ENCODE peak calls at places on chromosomes 6 and 20, in eight cellular contexts. N, M, K, Q, L, U, I and R are unnamed samples.

GRCh38 chr20:34299925-34300806 is 3.0 kb downstream of the AHCY start:
- DNase-seq in N (no peak), M (no peak), K (no peak), Q (no peak), L (no peak), U (no peak), I (no peak), R (no peak)

GRCh38 chr6:127102299-127102698 is 16.2 kb upstream of the RSPO3 start:
- DNase-seq in N (no peak), M (peak; percentile 85), K (no peak), Q (no peak), L (no peak), U (no peak), I (no peak), R (no peak)

GRCh38 chr20:10319855-10320254 is 101.2 kb downstream of the SNAP25 start:
- DNase-seq in N (no peak), M (peak; percentile 51), K (no peak), Q (no peak), L (no peak), U (no peak), I (no peak), R (no peak)

GRCh38 chr6:35310265-35310831 is 12.7 kb downstream of the DEF6 start:
- DNase-seq in N (no peak), M (no peak), K (no peak), Q (no peak), L (peak; percentile 28), U (no peak), I (no peak), R (no peak)

GRCh38 chr20:32207211-32207625 is 325 bp downstream of the PLAGL2 start:
- DNase-seq in N (no peak), M (no peak), K (no peak), Q (no peak), L (peak; percentile 65), U (no peak), I (peak; percentile 13), R (no peak)

GRCh38 chr6:9583946-9584345 is 830.9 kb downstream of the TFAP2A start:
- DNase-seq in N (no peak), M (no peak), K (no peak), Q (no peak), L (no peak), U (no peak), I (no peak), R (no peak)

GRCh38 chr6:25706314-25707014 is 48.1 kb upstream of the SLC17A4 start:
- DNase-seq in N (no peak), M (no peak), K (peak; percentile 73), Q (no peak), L (no peak), U (peak; percentile 77), I (peak; percentile 74), R (no peak)

GRCh38 chr20:17610566-17611289 is 40.9 kb downstream of the DSTN start:
- DNase-seq in N (no peak), M (no peak), K (peak; percentile 70), Q (peak; percentile 70), L (peak; percentile 59), U (peak; percentile 63), I (no peak), R (peak; percentile 69)

GRCh38 chr20:62190639-62191411 is 8.0 kb downstream of the MTG2 start:
- DNase-seq in N (no peak), M (no peak), K (no peak), Q (no peak), L (no peak), U (no peak), I (no peak), R (no peak)

GRCh38 chr20:48056218-48056617 is 270.9 kb upstream of the SULF2 start:
- DNase-seq in N (no peak), M (no peak), K (no peak), Q (no peak), L (no peak), U (no peak), I (no peak), R (no peak)

GRCh38 chr6:6694825-6695710 is 106.5 kb downstream of the LY86 start:
- DNase-seq in N (peak; percentile 61), M (no peak), K (peak; percentile 85), Q (no peak), L (peak; percentile 77), U (no peak), I (no peak), R (peak; percentile 63)
- H3K27ac ChIP-seq in N (peak overlapping the region; percentile 79), M (no peak overlapping the region), K (peak overlapping the region; percentile 86), Q (peak overlapping the region; percentile 38), L (no peak overlapping the region), U (no peak overlapping the region), I (no peak overlapping the region), R (peak overlapping the region; percentile 87)

GRCh38 chr6:44321210-44321609 is 8.1 kb upstream of the AARS2 start:
- DNase-seq in N (no peak), M (no peak), K (no peak), Q (no peak), L (no peak), U (no peak), I (no peak), R (no peak)
- H3K36me3 ChIP-seq in N (no peaks in the 10 kb centered on the region), M (no peaks in the 10 kb centered on the region), K (no peaks in the 10 kb centered on the region), Q (no peaks in the 10 kb centered on the region), L (no peaks in the 10 kb centered on the region), U (no peaks in the 10 kb centered on the region), I (no peaks in the 10 kb centered on the region), R (no peaks in the 10 kb centered on the region)

GRCh38 chr6:106082735-106083398 is 3.3 kb upstream of the PRDM1 start:
- DNase-seq in N (no peak), M (peak; percentile 78), K (no peak), Q (no peak), L (no peak), U (no peak), I (no peak), R (no peak)
- H3K4me1 ChIP-seq in N (peaks cover 46% of the 10 kb centered on the region), M (peaks cover 36% of the 10 kb centered on the region), K (peaks cover 15% of the 10 kb centered on the region), Q (peaks cover 6% of the 10 kb centered on the region), L (peaks cover 30% of the 10 kb centered on the region), U (peaks cover 14% of the 10 kb centered on the region), I (peaks cover 10% of the 10 kb centered on the region), R (peaks cover 2% of the 10 kb centered on the region)

GRCh38 chr6:146592451-146592850 is 6.3 kb upstream of the ADGB start:
- DNase-seq in N (no peak), M (no peak), K (no peak), Q (no peak), L (no peak), U (no peak), I (no peak), R (no peak)

GRCh38 chr6:146598785-146599405 is at the start of gene ADGB:
- DNase-seq in N (peak; percentile 30), M (peak; percentile 31), K (peak; percentile 86), Q (peak; percentile 65), L (peak; percentile 94), U (peak; percentile 70), I (peak; percentile 67), R (peak; percentile 20)

GRCh38 chr6:146593978-146594377 is 4.8 kb upstream of the ADGB start:
- DNase-seq in N (no peak), M (no peak), K (no peak), Q (no peak), L (no peak), U (no peak), I (peak; percentile 16), R (no peak)

GRCh38 chr6:146594495-146594894 is 4.3 kb upstream of the ADGB start:
- DNase-seq in N (no peak), M (no peak), K (no peak), Q (no peak), L (no peak), U (no peak), I (no peak), R (no peak)

GRCh38 chr6:146595981-146596731 is 2.6 kb upstream of the ADGB start:
- DNase-seq in N (peak; percentile 25), M (peak; percentile 6), K (no peak), Q (no peak), L (no peak), U (no peak), I (peak; percentile 24), R (peak; percentile 1)
- H3K27ac ChIP-seq in N (no peak overlapping the region), M (no peak overlapping the region), K (no peak overlapping the region), Q (no peak overlapping the region), L (no peak overlapping the region), U (no peak overlapping the region), I (no peak overlapping the region), R (no peak overlapping the region)

GRCh38 chr20:49098136-49098535 is 52.0 kb downstream of the CSE1L start:
- DNase-seq in N (no peak), M (no peak), K (no peak), Q (no peak), L (no peak), U (no peak), I (no peak), R (no peak)

GRCh38 chr20:49103019-49103418 is 56.9 kb downstream of the CSE1L start:
- DNase-seq in N (no peak), M (no peak), K (no peak), Q (no peak), L (no peak), U (no peak), I (no peak), R (no peak)

GRCh38 chr20:49099011-49099410 is 52.9 kb downstream of the CSE1L start:
- DNase-seq in N (no peak), M (no peak), K (no peak), Q (no peak), L (no peak), U (no peak), I (no peak), R (no peak)

GRCh38 chr20:49103647-49104364 is 57.7 kb downstream of the CSE1L start:
- DNase-seq in N (no peak), M (no peak), K (no peak), Q (no peak), L (no peak), U (no peak), I (no peak), R (no peak)

DNA sequence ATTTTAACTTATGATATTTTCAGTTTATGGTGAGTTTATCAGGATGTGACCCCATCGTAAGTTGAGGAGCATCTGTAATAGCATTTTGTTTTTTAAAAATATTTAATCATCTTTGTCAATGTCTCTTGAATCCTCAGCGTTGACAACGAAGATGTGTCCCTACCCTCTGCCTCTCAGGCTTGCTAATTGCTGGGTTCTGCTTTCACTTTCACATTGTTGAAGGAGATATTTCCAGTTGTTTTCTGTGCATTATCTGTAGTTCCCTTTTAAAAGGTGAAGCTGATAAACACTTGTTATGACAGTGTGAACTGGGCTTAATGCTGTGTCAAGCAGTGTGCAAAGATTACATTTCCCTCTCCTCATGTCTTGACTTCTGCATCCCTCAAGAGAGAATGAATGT is 54.8 kb downstream of the CSE1L start:
- DNase-seq in N (no peak), M (no peak), K (no peak), Q (no peak), L (no peak), U (no peak), I (no peak), R (peak; percentile 45)
- H3K36me3 ChIP-seq in N (peaks cover 93% of the 10 kb centered on the region), M (peaks cover 51% of the 10 kb centered on the region), K (peaks cover 61% of the 10 kb centered on the region), Q (peaks cover 77% of the 10 kb centered on the region), L (peaks cover 88% of the 10 kb centered on the region), U (peaks cover 16% of the 10 kb centered on the region), I (peaks cover 41% of the 10 kb centered on the region), R (peaks cover 5% of the 10 kb centered on the region)

DNA sequence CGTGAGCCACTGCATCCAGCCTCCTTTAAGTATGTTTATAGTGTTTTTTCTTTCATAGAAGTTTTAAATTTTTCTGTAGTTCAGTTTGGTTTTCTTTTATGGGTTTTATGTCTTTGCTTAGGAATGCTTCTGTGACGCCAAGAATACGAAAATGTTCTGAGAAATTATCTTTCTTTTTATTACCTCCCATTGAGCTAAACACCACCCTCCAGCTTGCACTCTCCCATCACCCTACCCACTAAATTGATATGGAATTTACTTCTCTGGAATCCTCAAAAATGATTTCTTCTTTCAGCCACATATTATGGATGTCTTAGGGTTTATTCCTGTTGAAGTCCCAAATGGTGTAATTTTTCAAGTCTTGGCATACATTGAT is 38.1 kb downstream of the JARID2 start:
- DNase-seq in N (no peak), M (peak; percentile 62), K (no peak), Q (no peak), L (no peak), U (no peak), I (no peak), R (no peak)
- H3K4me1 ChIP-seq in N (peaks cover 57% of the 10 kb centered on the region), M (peaks cover 15% of the 10 kb centered on the region), K (peaks cover 31% of the 10 kb centered on the region), Q (peaks cover 5% of the 10 kb centered on the region), L (no peaks in the 10 kb centered on the region), U (peaks cover 32% of the 10 kb centered on the region), I (no peaks in the 10 kb centered on the region), R (peaks cover 3% of the 10 kb centered on the region)